ENCODE peak calls at places on chromosome 5, in ten cellular contexts. A is renal cortical epithelial cell; X is stimulated activated CD8-positive, alpha-beta memory T cell treated with anti-CD3 and anti-CD28 coated beads, Interleukin-2, amount 100 ng/mL, for 48 hours; V is activated CD4-positive, alpha-beta T cell treated with anti-CD3 and anti-CD28 coated beads, Interleukin-2, amount 10 ng/mL, durations not matched to agents 7 days and 5 days; D is kidney glomerular epithelial cell; I is SK-N-DZ; C is endothelial cell; R is glutamatergic neuron; T is lung; E is retinal pigment epithelial cell. N is an unnamed sample.

GRCh38 chr5:129177451-129177850 is 82.9 kb downstream of the ISOC1 start:
- DNase-seq in A (no peak), X (no peak), V (no peak), D (no peak), I (no peak), C (no peak), R (no peak), T (no peak), E (no peak), N (no peak)

GRCh38 chr5:137372386-137373160 is 126.6 kb downstream of the SPOCK1 start:
- DNase-seq in A (no peak), X (no peak), V (no peak), D (no peak), I (no peak), C (no peak), R (no peak), T (no peak), E (no peak), N (no peak)

GRCh38 chr5:7418276-7418675 is 22.3 kb downstream of the ADCY2 start:
- DNase-seq in A (no peak), X (no peak), V (no peak), D (no peak), I (no peak), C (no peak), R (no peak), T (no peak), E (no peak), N (no peak)

GRCh38 chr5:91408710-91409109 is 25.6 kb upstream of the ARRDC3 start:
- DNase-seq in A (no peak), X (no peak), V (no peak), D (no peak), I (no peak), C (no peak), R (no peak), T (no peak), E (no peak), N (no peak)

GRCh38 chr5:93677344-93678021 is 63.9 kb downstream of the POU5F2 start:
- DNase-seq in A (peak; percentile 91), X (no peak), V (no peak), D (peak; percentile 95), I (peak; percentile 83), C (peak; percentile 21), R (peak; percentile 52), T (peak; percentile 31), E (peak; percentile 72), N (no peak)

GRCh38 chr5:141223112-141223783 is at the start of gene PCDHB14:
- DNase-seq in A (no peak), X (no peak), V (no peak), D (peak; percentile 7), I (peak; percentile 81), C (peak; percentile 18), R (no peak), T (no peak), E (no peak), N (no peak)

GRCh38 chr5:94778299-94778698 is 159.8 kb downstream of the SLF1 start:
- DNase-seq in A (no peak), X (no peak), V (no peak), D (no peak), I (peak; percentile 41), C (no peak), R (no peak), T (no peak), E (no peak), N (no peak)

GRCh38 chr5:65903581-65903980 is 22.8 kb upstream of the ERBIN start:
- DNase-seq in A (no peak), X (no peak), V (no peak), D (no peak), I (no peak), C (no peak), R (no peak), T (no peak), E (no peak), N (no peak)

GRCh38 chr5:169760229-169760628 is 123.2 kb downstream of the DOCK2 start:
- DNase-seq in A (no peak), X (no peak), V (no peak), D (no peak), I (no peak), C (no peak), R (no peak), T (no peak), E (no peak), N (no peak)

N was measured in right atrium auricular region.